ENCODE peak calls at places on chromosomes 4 and X, in five cellular contexts. Y, G, J, H and V are unnamed samples.

GRCh38 chrX:110383414-110383813 is 24.8 kb downstream of the RTL9 start:
- DNase-seq in J (no peak), H (peak; percentile 59), Y (no peak), G (no peak), V (no peak)

GRCh38 chr4:139817657-139818452 is 152.2 kb downstream of the MGST2 start:
- DNase-seq in G (no peak), J (no peak), Y (no peak), H (no peak), V (peak; percentile 36)

GRCh38 chr4:120509222-120509621 is 413.3 kb downstream of the PRDM5 start:
- DNase-seq in J (no peak), H (no peak), Y (no peak), G (no peak), V (no peak)

GRCh38 chr4:95114521-95114920 is 356.8 kb downstream of the BMPR1B start:
- DNase-seq in H (no peak), Y (no peak), G (no peak), J (no peak), V (no peak)

GRCh38 chr4:46274717-46275116 is 115.2 kb downstream of the GABRA2 start:
- DNase-seq in G (no peak), H (no peak), Y (no peak), J (no peak), V (no peak)

GRCh38 chrX:30961387-30961786 is 72.3 kb upstream of the TAB3 start:
- DNase-seq in J (no peak), H (no peak), Y (no peak), G (no peak), V (no peak)

GRCh38 chr4:7326693-7327340 is 107.9 kb downstream of the PSAPL1 start:
- DNase-seq in G (no peak), J (no peak), Y (no peak), H (no peak), V (no peak)

GRCh38 chrX:55663584-55663983 is 40.4 kb downstream of the FOXR2 start:
- DNase-seq in G (no peak), H (no peak), J (no peak), Y (no peak), V (no peak)

GRCh38 chr4:54224960-54225670 is 4.0 kb upstream of the PDGFRA start:
- DNase-seq in J (no peak), G (no peak), H (no peak), Y (no peak), V (no peak)

GRCh38 chr4:112082954-112083586 is 62.2 kb upstream of the FAM241A start:
- DNase-seq in J (peak; percentile 52), G (no peak), Y (no peak), H (peak; percentile 21), V (peak; percentile 99)

GRCh38 chrX:54446084-54446483 is 5.9 kb downstream of the TSR2 start:
- DNase-seq in G (no peak), H (no peak), Y (no peak), J (no peak), V (peak; percentile 1)

GRCh38 chr4:16264798-16265197 is 38.5 kb upstream of the TAPT1 start:
- DNase-seq in Y (no peak), H (no peak), J (no peak), G (no peak), V (no peak)

GRCh38 chr4:61561028-61561427 is 360.9 kb downstream of the ADGRL3 start:
- DNase-seq in Y (no peak), G (no peak), H (no peak), J (no peak), V (no peak)

GRCh38 chrX:39115166-39115565 is 313.9 kb downstream of the MID1IP1 start:
- DNase-seq in G (no peak), H (no peak), J (no peak), Y (no peak), V (peak; percentile 29)

GRCh38 chr4:15990570-15991285 is 27.8 kb upstream of the FGFBP2 start:
- DNase-seq in J (no peak), Y (no peak), G (no peak), H (no peak), V (peak; percentile 9)

GRCh38 chr4:105978684-105979296 is 83.5 kb downstream of the NPNT start:
- DNase-seq in J (no peak), H (no peak), Y (no peak), G (no peak), V (peak; percentile 33)

GRCh38 chrX:17323397-17323796 is 51.6 kb upstream of the NHS start:
- DNase-seq in H (no peak), G (no peak), Y (no peak), J (no peak), V (no peak)

GRCh38 chr4:18559492-18559891 is 537.9 kb upstream of the LCORL start:
- DNase-seq in H (no peak), G (no peak), Y (no peak), J (no peak), V (no peak)

GRCh38 chrX:9327086-9327746 is 137.6 kb upstream of the TBL1X start:
- DNase-seq in G (no peak), H (no peak), J (no peak), Y (no peak), V (no peak)

GRCh38 chrX:151984328-151984727 is 9.9 kb upstream of the GABRE start:
- DNase-seq in H (no peak), J (no peak), Y (no peak), G (no peak), V (peak; percentile 79)

GRCh38 chr4:113384600-113384999 is 335.1 kb downstream of the ANK2 start:
- DNase-seq in J (no peak), G (no peak), Y (no peak), H (no peak), V (peak; percentile 78)

GRCh38 chr4:10762541-10762940 is 78.0 kb upstream of the CLNK start:
- DNase-seq in J (no peak), G (no peak), Y (no peak), H (peak; percentile 62), V (no peak)

GRCh38 chrX:22063284-22063683 is 31.2 kb downstream of the PHEX start:
- DNase-seq in G (no peak), H (no peak), J (no peak), Y (no peak), V (no peak)

GRCh38 chrX:153717445-153717844 is 6.7 kb downstream of the BCAP31 start:
- DNase-seq in G (no peak), Y (no peak), H (no peak), J (no peak), V (no peak)

GRCh38 chr4:155878611-155879010 is 12.5 kb upstream of the ASIC5 start:
- DNase-seq in Y (no peak), H (no peak), J (no peak), G (no peak), V (no peak)

GRCh38 chrX:638482-639131 is 8.0 kb downstream of the SHOX start:
- DNase-seq in G (no peak), Y (no peak), H (no peak), J (no peak), V (no peak)

GRCh38 chr4:11073621-11074051 is 355.1 kb downstream of the HS3ST1 start:
- DNase-seq in H (no peak), Y (no peak), G (no peak), J (peak; percentile 42), V (peak; percentile 8)

GRCh38 chrX:45191820-45192409 is 8.8 kb downstream of the DIPK2B start:
- DNase-seq in H (no peak), Y (no peak), G (no peak), J (no peak), V (no peak)

GRCh38 chr4:12943069-12943468 is 541.1 kb downstream of the RAB28 start:
- DNase-seq in Y (no peak), J (no peak), H (no peak), G (no peak), V (no peak)

GRCh38 chr4:186790630-186791029 is 67.0 kb upstream of the FAT1 start:
- DNase-seq in G (no peak), Y (no peak), J (no peak), H (no peak), V (no peak)

GRCh38 chrX:31165241-31166035 is 93.6 kb upstream of the FTHL17 start:
- DNase-seq in J (no peak), H (no peak), G (no peak), Y (no peak), V (no peak)

DNA sequence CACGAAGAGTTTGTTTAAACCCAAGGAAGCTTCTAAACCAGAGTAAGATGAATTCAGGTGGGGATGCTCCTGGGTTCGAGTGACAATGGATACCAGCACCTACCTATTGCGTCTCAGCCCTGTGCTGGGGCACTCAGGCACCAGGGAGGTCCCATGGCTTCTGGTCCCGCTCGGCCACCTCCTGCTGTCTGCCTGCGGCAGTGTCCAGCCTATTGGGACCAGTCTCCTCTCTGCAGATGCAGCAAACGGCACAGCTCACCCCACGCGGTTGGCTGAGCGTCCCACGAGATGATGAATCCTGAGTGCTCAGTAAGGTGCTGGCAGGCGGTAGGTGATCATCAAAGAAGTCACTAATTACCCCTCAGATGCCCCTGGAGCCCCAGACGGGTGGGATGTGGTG is 75.2 kb downstream of the ACOX3 start:
- DNase-seq in G (no peak), Y (no peak), H (no peak), J (no peak), V (no peak)
- H3K27ac ChIP-seq in G (no peak overlapping the region), Y (no peak overlapping the region), H (no peak overlapping the region), J (no peak overlapping the region), V (no peak overlapping the region)

GRCh38 chr4:107050525-107051135 is 14.5 kb upstream of the DKK2 start:
- DNase-seq in J (no peak), G (no peak), H (no peak), Y (no peak), V (no peak)
- TF ChIP-seq CTCF in J (peak; percentile 42), G (no peak), H (peak; percentile 77), Y (peak; percentile 39), V (peak; percentile 65)

DNA sequence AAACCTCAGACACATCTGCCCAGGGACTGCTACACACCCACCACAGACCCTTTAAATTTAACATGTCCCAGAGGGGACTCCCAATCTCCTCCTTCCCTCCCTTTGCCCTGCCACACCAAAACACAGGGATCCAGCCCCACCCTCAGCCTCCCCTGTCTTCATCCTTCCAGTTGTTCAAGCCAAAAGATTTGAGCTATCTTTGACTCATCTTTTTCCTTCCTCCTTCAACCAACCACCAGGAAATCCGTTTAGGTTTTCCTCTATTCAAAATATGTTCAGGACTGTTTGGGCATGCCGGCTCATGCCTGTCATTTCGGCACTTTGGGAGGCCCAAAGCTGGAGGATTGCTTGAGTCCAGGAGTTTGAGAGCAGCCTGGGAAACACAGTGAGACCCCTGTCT is 6.9 kb upstream of the STK32B start:
- DNase-seq in Y (no peak), H (no peak), J (no peak), G (no peak), V (no peak)
- H3K27me3 ChIP-seq in Y (no peaks in the 10 kb centered on the region), H (no peaks in the 10 kb centered on the region), J (no peaks in the 10 kb centered on the region), G (peaks cover 8% of the 10 kb centered on the region), V (no peaks in the 10 kb centered on the region)

DNA sequence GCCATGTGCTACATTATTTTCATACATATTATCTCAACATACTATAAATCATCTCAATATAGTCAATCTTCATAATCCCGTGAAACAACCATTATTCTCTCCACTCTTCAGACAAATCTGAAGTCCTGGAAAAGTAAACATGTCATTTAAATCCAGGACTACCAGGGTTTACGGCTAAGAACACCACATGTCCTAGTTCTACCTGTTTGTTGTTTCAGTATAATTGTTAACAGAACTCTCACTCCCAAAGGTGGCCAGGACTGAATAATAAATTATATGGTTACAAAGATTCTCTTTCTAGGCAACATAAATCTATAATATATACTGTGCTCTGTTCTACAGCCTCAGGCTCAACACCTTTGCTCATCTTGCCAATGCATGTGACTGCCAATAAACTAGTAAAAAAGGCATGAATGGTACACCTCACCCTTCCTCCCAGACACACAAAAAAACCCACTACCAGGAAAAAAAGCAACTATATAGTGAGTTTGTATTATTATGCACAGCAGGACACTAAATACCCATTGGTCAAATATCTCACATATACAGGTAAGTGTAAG is 20.1 kb downstream of the EIF4E start:
- DNase-seq in G (no peak), H (no peak), J (no peak), Y (no peak), V (no peak)
- H3K27ac ChIP-seq in G (no peak overlapping the region), H (no peak overlapping the region), J (no peak overlapping the region), Y (no peak overlapping the region), V (peak overlapping the region; percentile 33)